ENCODE peak calls at places on chromosomes 7 and 10, in nine cellular contexts. T is psoas muscle, B is A172, P is tibial artery, U is NCI-H1105, I is GM04503, E is transverse colon, R is astrocyte of the hippocampus, C is hypothalamus. O is an unnamed sample.

GRCh38 chr10:23994459-23995046 is 214.4 kb upstream of the KIAA1217 start:
- DNase-seq in B (peak), R (peak), U (peak), P (no peak), E (peak), I (peak), T (peak), C (no peak), O (peak)

GRCh38 chr10:22824984-22825383 is 102.9 kb upstream of the ARMC3 start:
- DNase-seq in I (no peak), R (peak), B (peak), U (no peak), T (no peak), P (no peak), E (no peak), C (no peak), O (no peak)

GRCh38 chr7:98995523-98996161 is 117.3 kb downstream of the TRRAP start:
- DNase-seq in I (no peak), E (no peak), P (no peak), B (no peak), U (no peak), C (no peak), T (no peak), R (no peak), O (no peak)

GRCh38 chr10:29725133-29725720 is 90.5 kb upstream of the SVIL start:
- DNase-seq in C (no peak), R (no peak), I (no peak), P (no peak), T (no peak), B (peak), E (peak), U (no peak), O (no peak)

GRCh38 chr10:43964486-43964885 is 315.8 kb upstream of the ZNF32 start:
- DNase-seq in T (no peak), U (no peak), P (no peak), I (no peak), B (no peak), E (no peak), C (no peak), R (no peak), O (no peak)

GRCh38 chr7:29884399-29885272 is 78.3 kb downstream of the WIPF3 start:
- DNase-seq in E (peak), B (no peak), I (no peak), C (no peak), T (no peak), R (no peak), P (no peak), U (peak), O (no peak)

GRCh38 chr10:98486421-98486820 is 39.7 kb upstream of the HPS1 start:
- DNase-seq in B (peak), T (no peak), C (no peak), E (no peak), R (no peak), U (no peak), I (peak), P (no peak), O (no peak)

GRCh38 chr10:126387931-126388911 is at the start of gene ADAM12:
- DNase-seq in I (no peak), T (peak), B (no peak), E (peak), P (no peak), U (no peak), C (no peak), R (peak), O (no peak)

O was measured in AG09319.